ENCODE peak calls at places on chromosomes 7 and 10, in five cellular contexts. Q is T follicular helper cell, J is NCI-H2171 treated with DMSO at 0.1 percent for 48 hours, A is Calu3, U is GM20000. O is an unnamed sample.

GRCh38 chr10:69343905-69344304 is 65.6 kb downstream of the HK1 start:
- DNase-seq in Q (no peak), U (no peak), A (no peak), J (no peak), O (no peak)

GRCh38 chr7:105013283-105013817 is 655 bp upstream of the KMT2E start:
- DNase-seq in U (peak), J (peak), Q (peak), A (peak), O (peak)

GRCh38 chr7:50308301-50309129 is 4.0 kb downstream of the IKZF1 start:
- DNase-seq in A (no peak), Q (no peak), U (no peak), J (no peak), O (no peak)

GRCh38 chr7:49137978-49138377 is 213.6 kb downstream of the CDC14C start:
- DNase-seq in A (no peak), Q (no peak), U (no peak), J (no peak), O (no peak)

GRCh38 chr7:100446040-100446439 is 9.7 kb upstream of the PPP1R35 start:
- DNase-seq in J (no peak), Q (no peak), A (no peak), U (no peak), O (no peak)

GRCh38 chr10:4721994-4722753 is 103.8 kb upstream of the AKR1E2 start:
- DNase-seq in U (no peak), Q (no peak), A (peak), J (no peak), O (no peak)

GRCh38 chr7:127107601-127108007 is 145.1 kb downstream of the GRM8 start:
- DNase-seq in Q (peak), U (peak), J (no peak), A (peak), O (no peak)

GRCh38 chr10:58266003-58266825 is 1.5 kb downstream of the IPMK start:
- DNase-seq in A (no peak), J (no peak), U (peak), Q (no peak), O (no peak)

GRCh38 chr10:73759512-73760115 is 15.4 kb downstream of the SEC24C start:
- DNase-seq in A (no peak), J (peak), U (no peak), Q (peak), O (no peak)

GRCh38 chr10:37752309-37752875 is 105.0 kb downstream of the ZNF248 start:
- DNase-seq in J (no peak), Q (no peak), U (no peak), A (no peak), O (no peak)

GRCh38 chr7:66374141-66374540 is 169.0 kb downstream of the TPST1 start:
- DNase-seq in J (no peak), Q (no peak), U (no peak), A (no peak), O (no peak)

GRCh38 chr7:111029574-111030357 is 61.2 kb upstream of the LRRN3 start:
- DNase-seq in U (peak), J (peak), Q (no peak), A (no peak), O (no peak)

GRCh38 chr10:132588301-132589013 is 50.9 kb downstream of the INPP5A start:
- DNase-seq in A (no peak), Q (no peak), U (peak), J (no peak), O (no peak)

GRCh38 chr7:105691029-105691691 is 109.9 kb upstream of the EFCAB10 start:
- DNase-seq in U (peak), Q (peak), J (no peak), A (no peak), O (no peak)

GRCh38 chr7:835491-836401 is 3.5 kb downstream of the SUN1 start:
- DNase-seq in Q (no peak), U (no peak), A (peak), J (peak), O (no peak)

GRCh38 chr10:62618576-62619408 is 185.7 kb upstream of the ADO start:
- DNase-seq in J (no peak), U (peak), Q (no peak), A (no peak), O (no peak)

GRCh38 chr7:140209866-140210609 is 33.3 kb upstream of the KDM7A start:
- DNase-seq in J (no peak), A (no peak), U (peak), Q (no peak), O (no peak)

GRCh38 chr10:42984761-42985325 is 92.0 kb upstream of the RET start:
- DNase-seq in U (no peak), Q (no peak), J (no peak), A (no peak), O (peak)

GRCh38 chr10:77313066-77313750 is 324.4 kb downstream of the KCNMA1 start:
- DNase-seq in J (no peak), Q (no peak), A (no peak), U (no peak), O (no peak)

GRCh38 chr10:76352300-76352699 is 920.9 kb downstream of the LRMDA start:
- DNase-seq in Q (no peak), A (no peak), U (no peak), J (no peak), O (no peak)

GRCh38 chr7:85765698-85766298 is 578.9 kb upstream of the SEMA3D start:
- DNase-seq in J (no peak), A (no peak), Q (no peak), U (no peak), O (no peak)

GRCh38 chr7:63899691-63900393 is 98.8 kb upstream of the ZNF722 start:
- DNase-seq in A (peak), J (no peak), U (no peak), Q (peak), O (no peak)

GRCh38 chr10:73117976-73118743 is 7.9 kb downstream of the NUDT13 start:
- DNase-seq in J (peak), U (peak), Q (no peak), A (no peak), O (no peak)

GRCh38 chr7:47725031-47725780 is 143.3 kb upstream of the TNS3 start:
- DNase-seq in J (no peak), U (no peak), A (peak), Q (no peak), O (no peak)

O was measured in suprapubic skin.